ENCODE peak calls at places on chromosome 12, in four cellular contexts. V is cardiac muscle cell, C is heart left ventricle, O is body of pancreas. E is an unnamed sample.

GRCh38 chr12:84247931-84248330 is 664.7 kb downstream of the SLC6A15 start:
- DNase-seq in V (no peak), C (no peak), O (no peak), E (no peak)

GRCh38 chr12:53051881-53052412 is 2.1 kb downstream of the TNS2 start:
- DNase-seq in V (no peak), C (no peak), O (peak; percentile 14), E (no peak)

GRCh38 chr12:15152864-15153263 is 68.4 kb downstream of the RERG start:
- DNase-seq in V (no peak), C (no peak), O (no peak), E (no peak)

GRCh38 chr12:38502016-38502415 is 185.4 kb downstream of the ALG10B start:
- DNase-seq in V (no peak), C (no peak), O (no peak), E (no peak)

GRCh38 chr12:131097247-131098177 is 143.8 kb downstream of the ADGRD1 start:
- DNase-seq in V (no peak), C (peak; percentile 78), O (no peak), E (no peak)

GRCh38 chr12:56631790-56632700 is 1.9 kb upstream of the BAZ2A start:
- DNase-seq in V (peak; percentile 80), C (peak; percentile 78), O (peak; percentile 68), E (peak; percentile 89)

GRCh38 chr12:95796225-95796981 is 5.8 kb upstream of the NTN4 start:
- DNase-seq in V (no peak), C (no peak), O (no peak), E (no peak)

GRCh38 chr12:122724641-122725243 is 5.9 kb downstream of the HCAR1 start:
- DNase-seq in V (no peak), C (no peak), O (no peak), E (no peak)

GRCh38 chr12:12365931-12366431 is 9.1 kb downstream of the BORCS5 start:
- DNase-seq in V (no peak), C (no peak), O (no peak), E (no peak)

GRCh38 chr12:25648460-25648859 is 95.4 kb upstream of the LMNTD1 start:
- DNase-seq in V (peak; percentile 62), C (peak; percentile 61), O (peak; percentile 25), E (peak; percentile 17)

GRCh38 chr12:109606261-109607028 is 32.9 kb downstream of the MVK start:
- DNase-seq in V (peak; percentile 92), C (peak; percentile 63), O (no peak), E (no peak)

GRCh38 chr12:7161811-7162210 is 27.7 kb upstream of the PEX5 start:
- DNase-seq in V (no peak), C (no peak), O (no peak), E (no peak)

GRCh38 chr12:79402626-79403025 is 288.1 kb downstream of the PAWR start:
- DNase-seq in V (no peak), C (no peak), O (no peak), E (no peak)

GRCh38 chr12:18427520-18427919 is 166.2 kb downstream of the PIK3C2G start:
- DNase-seq in V (no peak), C (no peak), O (no peak), E (no peak)

GRCh38 chr12:15712160-15712559 is 77.0 kb downstream of the EPS8 start:
- DNase-seq in V (no peak), C (no peak), O (no peak), E (no peak)

GRCh38 chr12:19780460-19780859 is 341.2 kb downstream of the AEBP2 start:
- DNase-seq in V (no peak), C (no peak), O (no peak), E (no peak)

GRCh38 chr12:117002040-117002832 is 91.5 kb downstream of the FBXW8 start:
- DNase-seq in V (no peak), C (no peak), O (no peak), E (no peak)

GRCh38 chr12:128205758-128206157 is 61.2 kb upstream of the TMEM132C start:
- DNase-seq in V (no peak), C (no peak), O (no peak), E (no peak)

GRCh38 chr12:30902606-30903005 is 23.9 kb upstream of the TSPAN11 start:
- DNase-seq in V (no peak), C (no peak), O (no peak), E (no peak)

GRCh38 chr12:8581098-8581784 is 31.4 kb downstream of the AICDA start:
- DNase-seq in V (no peak), C (no peak), O (no peak), E (no peak)

GRCh38 chr12:113140706-113141105 is 5.1 kb upstream of the RASAL1 start:
- DNase-seq in V (no peak), C (no peak), O (no peak), E (no peak)

GRCh38 chr12:119461815-119462214 is 127.3 kb downstream of the CCDC60 start:
- DNase-seq in V (peak; percentile 64), C (peak; percentile 35), O (no peak), E (no peak)

GRCh38 chr12:118103231-118103600 is 595 bp downstream of the VSIG10 start:
- DNase-seq in V (peak; percentile 38), C (peak; percentile 29), O (no peak), E (peak; percentile 31)

GRCh38 chr12:4027412-4027811 is 154.2 kb upstream of the PARP11 start:
- DNase-seq in V (no peak), C (no peak), O (no peak), E (no peak)

GRCh38 chr12:53217049-53217929 is 10.2 kb upstream of the ITGB7 start:
- DNase-seq in V (no peak), C (peak; percentile 50), O (no peak), E (peak; percentile 83)

GRCh38 chr12:510071-510825 is 50.5 kb downstream of the B4GALNT3 start:
- DNase-seq in V (no peak), C (no peak), O (no peak), E (peak; percentile 78)

GRCh38 chr12:26938660-26939185 is 453 bp downstream of the FGFR1OP2 start:
- DNase-seq in V (no peak), C (no peak), O (no peak), E (no peak)

GRCh38 chr12:68106160-68106559 is 53.4 kb downstream of the IFNG start:
- DNase-seq in V (no peak), C (no peak), O (no peak), E (no peak)

GRCh38 chr12:82721726-82722125 is 35.0 kb downstream of the TMTC2 start:
- DNase-seq in V (no peak), C (no peak), O (no peak), E (no peak)

GRCh38 chr12:131852551-131853299 is 24.5 kb downstream of the MMP17 start:
- DNase-seq in V (no peak), C (peak; percentile 4), O (no peak), E (no peak)

GRCh38 chr12:1130571-1130970 is 139.5 kb downstream of the ERC1 start:
- DNase-seq in V (no peak), C (no peak), O (no peak), E (no peak)

GRCh38 chr12:1500095-1500801 is 94.1 kb downstream of the FBXL14 start:
- DNase-seq in V (no peak), C (peak; percentile 79), O (no peak), E (no peak)

GRCh38 chr12:89189448-89189847 is 162.9 kb downstream of the DUSP6 start:
- DNase-seq in V (no peak), C (no peak), O (no peak), E (no peak)

GRCh38 chr12:12115531-12115930 is 44.8 kb downstream of the BCL2L14 start:
- DNase-seq in V (no peak), C (no peak), O (no peak), E (no peak)

GRCh38 chr12:132711169-132711843 is 664 bp downstream of the PGAM5 start:
- DNase-seq in V (peak; percentile 51), C (no peak), O (peak; percentile 37), E (peak; percentile 33)

DNA sequence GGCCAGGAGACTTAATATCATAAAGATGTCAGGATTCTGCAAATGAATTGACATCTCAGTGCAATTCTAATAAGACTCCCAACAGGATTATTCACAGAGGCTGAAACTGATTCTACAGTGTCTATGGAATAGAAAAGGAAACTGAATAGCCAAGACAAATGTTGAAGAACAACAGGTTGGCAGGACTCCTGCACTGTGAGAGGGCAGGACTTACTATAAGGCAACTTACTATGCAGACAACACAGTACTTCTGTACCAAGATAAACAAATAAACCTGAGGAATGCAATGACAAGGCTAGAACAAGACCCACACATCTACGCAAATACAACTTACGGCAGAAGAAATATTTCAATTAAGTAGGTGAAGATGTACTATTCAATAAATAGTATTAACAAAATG is 132.2 kb upstream of the FKBP4 start:
- DNase-seq in V (no peak), C (no peak), O (no peak), E (no peak)
- H3K27ac ChIP-seq in V (no peak overlapping the region), C (no peak overlapping the region), O (no peak overlapping the region), E (no peak overlapping the region)

GRCh38 chr12:97312570-97313135 is 150.0 kb upstream of the RMST start:
- DNase-seq in V (no peak), C (no peak), O (no peak), E (no peak)
- TF ChIP-seq CTCF in V (no peak), C (no peak), O (no peak), E (no peak)

GRCh38 chr12:91316825-91317224 is 134.2 kb upstream of the DCN start:
- DNase-seq in V (no peak), C (no peak), O (no peak), E (no peak)

GRCh38 chr12:91311081-91311480 is 128.5 kb upstream of the DCN start:
- DNase-seq in V (no peak), C (no peak), O (no peak), E (no peak)

GRCh38 chr12:91317324-91317723 is 134.7 kb upstream of the DCN start:
- DNase-seq in V (no peak), C (no peak), O (no peak), E (no peak)

GRCh38 chr12:91319071-91319760 is 136.6 kb upstream of the DCN start:
- DNase-seq in V (no peak), C (no peak), O (no peak), E (no peak)

DNA sequence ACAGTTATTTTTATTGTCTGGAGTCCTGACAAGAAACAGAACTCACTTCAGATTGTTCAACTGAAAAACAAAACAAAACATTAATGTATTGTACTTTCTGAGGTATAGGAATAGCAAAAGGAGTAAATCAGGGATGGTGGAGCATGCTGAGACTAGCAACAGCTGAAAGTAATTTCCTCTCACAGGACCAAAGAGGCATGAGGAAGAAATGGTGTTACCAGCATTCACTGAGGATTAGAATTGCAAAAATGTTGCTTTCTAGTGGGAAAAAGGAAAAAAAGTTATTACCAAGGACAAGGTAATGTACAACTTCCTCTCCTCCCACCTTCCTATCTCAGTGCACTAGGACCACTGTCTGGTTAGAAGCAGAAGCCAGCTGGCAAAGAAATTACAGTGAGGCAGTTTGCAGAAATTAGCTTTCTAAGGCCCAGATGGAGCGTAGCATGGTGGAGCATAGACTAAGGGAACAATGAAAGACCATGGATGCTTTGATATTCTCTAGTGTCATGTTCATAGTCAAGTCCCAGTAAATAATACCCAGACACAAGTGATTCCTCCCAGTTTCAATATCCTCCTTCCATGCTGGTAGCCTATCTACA is 133.6 kb upstream of the DCN start:
- DNase-seq in V (no peak), C (no peak), O (no peak), E (no peak)
- H3K27ac ChIP-seq in V (no peak overlapping the region), C (no peak overlapping the region), O (no peak overlapping the region), E (no peak overlapping the region)

DNA sequence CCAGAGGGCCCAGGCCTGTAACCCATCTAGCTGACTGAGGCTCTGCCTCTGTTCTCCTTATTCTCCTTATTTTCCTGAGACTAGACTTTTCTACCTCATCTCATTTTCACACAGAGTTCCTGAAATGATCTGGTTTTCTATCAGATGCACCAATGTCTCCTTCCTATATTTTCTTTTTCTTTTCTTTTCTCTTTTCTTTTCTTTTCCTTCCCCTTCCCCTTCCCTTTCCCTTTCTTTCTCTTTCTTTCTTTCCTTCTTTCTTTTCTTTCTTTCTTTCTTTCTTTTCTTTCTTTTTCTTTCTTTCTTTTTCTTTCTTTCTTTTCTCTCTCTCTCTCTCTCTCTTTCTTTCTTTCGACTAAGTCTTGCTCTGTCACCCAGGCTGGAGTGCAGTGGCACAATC is 3.0 kb upstream of the CCDC184 start:
- DNase-seq in V (no peak), C (no peak), O (no peak), E (no peak)
- TF ChIP-seq CTCF in V (no peak), C (no peak), O (no peak), E (no peak)

GRCh38 chr12:47209014-47209413 is 129.3 kb upstream of the AMIGO2 start:
- DNase-seq in V (no peak), C (no peak), O (no peak), E (no peak)
- H3K27ac ChIP-seq in V (no peak overlapping the region), C (no peak overlapping the region), O (no peak overlapping the region), E (peak overlapping the region; percentile 57)